ENCODE peak calls at places on chromosomes 13 and 19, in five cellular contexts. One of them, this sample, is unnamed.

GRCh38 chr13:63741029-63741813 is 2325.6 kb upstream of the PCDH20 start:
- DNase-seq in foreskin keratinocyte: no peak
- DNase-seq in EL: no peak
- DNase-seq in neural crest cell: no peak
- DNase-seq in HL-60: no peak
- DNase-seq in this sample: no peak

GRCh38 chr19:11323601-11324078 is 15.8 kb downstream of the RAB3D start:
- DNase-seq in EL: no peak
- DNase-seq in foreskin keratinocyte: no peak
- DNase-seq in neural crest cell: no peak
- DNase-seq in HL-60: no peak
- DNase-seq in this sample: no peak

GRCh38 chr19:36172852-36173251 is 20.6 kb upstream of the COX7A1 start:
- DNase-seq in HL-60: no peak
- DNase-seq in neural crest cell: no peak
- DNase-seq in foreskin keratinocyte: no peak
- DNase-seq in EL: no peak
- DNase-seq in this sample: no peak

GRCh38 chr13:20410726-20411125 is 114.9 kb downstream of the CRYL1 start:
- DNase-seq in HL-60: no peak
- DNase-seq in foreskin keratinocyte: no peak
- DNase-seq in neural crest cell: no peak
- DNase-seq in EL: no peak
- DNase-seq in this sample: no peak

GRCh38 chr19:29690842-29691241 is 24.2 kb downstream of the C19orf12 start:
- DNase-seq in neural crest cell: no peak
- DNase-seq in HL-60: peak; percentile 43
- DNase-seq in EL: peak; percentile 66
- DNase-seq in foreskin keratinocyte: no peak
- DNase-seq in this sample: peak; percentile 43

GRCh38 chr13:114004416-114005205 is 30.7 kb upstream of the C13orf46 start:
- DNase-seq in foreskin keratinocyte: no peak
- DNase-seq in EL: no peak
- DNase-seq in neural crest cell: no peak
- DNase-seq in HL-60: no peak
- DNase-seq in this sample: no peak

GRCh38 chr19:20964798-20965197 is 41.7 kb downstream of the ZNF85 start:
- DNase-seq in EL: no peak
- DNase-seq in neural crest cell: no peak
- DNase-seq in foreskin keratinocyte: no peak
- DNase-seq in HL-60: no peak
- DNase-seq in this sample: no peak

GRCh38 chr19:47228937-47229673 is 1.9 kb downstream of the BBC3 start:
- DNase-seq in EL: peak; percentile 46
- DNase-seq in foreskin keratinocyte: no peak
- DNase-seq in HL-60: no peak
- DNase-seq in neural crest cell: no peak
- DNase-seq in this sample: no peak

GRCh38 chr13:46773556-46773955 is 23.4 kb downstream of the ESD start:
- DNase-seq in HL-60: no peak
- DNase-seq in EL: no peak
- DNase-seq in foreskin keratinocyte: no peak
- DNase-seq in neural crest cell: no peak
- DNase-seq in this sample: no peak

GRCh38 chr19:37007587-37008220 is 70.5 kb upstream of the ZNF420 start:
- DNase-seq in HL-60: no peak
- DNase-seq in foreskin keratinocyte: no peak
- DNase-seq in EL: no peak
- DNase-seq in neural crest cell: no peak
- DNase-seq in this sample: no peak

GRCh38 chr19:1636325-1637236 is 15.8 kb downstream of the TCF3 start:
- DNase-seq in HL-60: no peak
- DNase-seq in foreskin keratinocyte: no peak
- DNase-seq in EL: no peak
- DNase-seq in neural crest cell: no peak
- DNase-seq in this sample: no peak

GRCh38 chr19:6639439-6639838 is 30.5 kb downstream of the TNFSF14 start:
- DNase-seq in HL-60: no peak
- DNase-seq in EL: peak; percentile 20
- DNase-seq in foreskin keratinocyte: no peak
- DNase-seq in neural crest cell: no peak
- DNase-seq in this sample: no peak

GRCh38 chr13:29923554-29924481 is 73.4 kb upstream of the UBL3 start:
- DNase-seq in HL-60: no peak
- DNase-seq in EL: peak; percentile 96
- DNase-seq in foreskin keratinocyte: peak; percentile 94
- DNase-seq in neural crest cell: no peak
- DNase-seq in this sample: peak; percentile 89

GRCh38 chr13:40352385-40352778 is 314.1 kb downstream of the FOXO1 start:
- DNase-seq in HL-60: no peak
- DNase-seq in foreskin keratinocyte: no peak
- DNase-seq in EL: no peak
- DNase-seq in neural crest cell: no peak
- DNase-seq in this sample: no peak

GRCh38 chr13:84263354-84264069 is 381.2 kb upstream of the SLITRK1 start:
- DNase-seq in HL-60: no peak
- DNase-seq in EL: no peak
- DNase-seq in neural crest cell: no peak
- DNase-seq in foreskin keratinocyte: no peak
- DNase-seq in this sample: no peak

GRCh38 chr19:46608581-46609345 is 7.6 kb downstream of the CALM3 start:
- DNase-seq in HL-60: no peak
- DNase-seq in foreskin keratinocyte: no peak
- DNase-seq in neural crest cell: no peak
- DNase-seq in EL: no peak
- DNase-seq in this sample: no peak